ENCODE peak calls at places on chromosome 3, in seven cellular contexts. N, R, M, L, Z, J and T are unnamed samples.

GRCh38 chr3:48002787-48003186 is 13.4 kb downstream of the MAP4 start:
- DNase-seq in L (no peak), M (no peak), R (no peak), Z (no peak), N (no peak), J (no peak), T (no peak)

GRCh38 chr3:12838179-12838965 is 3.0 kb downstream of the RPL32 start:
- DNase-seq in J (no peak), R (no peak), L (no peak), M (no peak), N (no peak), Z (no peak), T (no peak)

GRCh38 chr3:39528844-39529243 is 61.4 kb downstream of the MOBP start:
- DNase-seq in J (no peak), Z (no peak), R (no peak), N (no peak), M (no peak), L (no peak), T (no peak)

GRCh38 chr3:134205426-134205825 is 45.2 kb downstream of the RYK start:
- DNase-seq in Z (no peak), N (no peak), J (no peak), R (no peak), M (no peak), L (no peak), T (no peak)

GRCh38 chr3:115655761-115656282 is 32.5 kb downstream of the GAP43 start:
- DNase-seq in Z (no peak), N (no peak), J (no peak), M (no peak), L (no peak), R (no peak), T (no peak)

GRCh38 chr3:69020424-69020823 is 6.9 kb upstream of the EOGT start:
- DNase-seq in Z (no peak), L (no peak), R (no peak), M (no peak), N (no peak), J (no peak), T (no peak)

GRCh38 chr3:179973024-179973423 is 63.7 kb downstream of the PEX5L start:
- DNase-seq in L (no peak), M (no peak), R (no peak), Z (no peak), J (no peak), N (no peak), T (no peak)

GRCh38 chr3:81545572-81545971 is 215.9 kb downstream of the GBE1 start:
- DNase-seq in R (no peak), N (no peak), Z (no peak), L (no peak), J (no peak), M (no peak), T (no peak)

GRCh38 chr3:142028174-142028833 is 121.0 kb downstream of the TFDP2 start:
- DNase-seq in N (no peak), J (peak; percentile 10), M (no peak), Z (no peak), L (peak; percentile 34), R (no peak), T (peak; percentile 72)

GRCh38 chr3:103791786-103792515 is 1357.1 kb downstream of the ZPLD1 start:
- DNase-seq in Z (no peak), L (no peak), M (no peak), J (no peak), N (no peak), R (no peak), T (no peak)

GRCh38 chr3:70090322-70090913 is 90.9 kb downstream of the SAMMSON start:
- DNase-seq in R (no peak), M (no peak), L (no peak), J (no peak), N (no peak), Z (no peak), T (no peak)

GRCh38 chr3:43211681-43212080 is 74.7 kb upstream of the SNRK start:
- DNase-seq in M (no peak), Z (no peak), R (no peak), L (no peak), J (no peak), N (no peak), T (no peak)

GRCh38 chr3:171461087-171461917 is 1.1 kb upstream of the TNIK start:
- DNase-seq in Z (no peak), J (peak; percentile 86), M (no peak), L (peak; percentile 42), N (no peak), R (no peak), T (no peak)

GRCh38 chr3:138442433-138442832 is 8.0 kb downstream of the ESYT3 start:
- DNase-seq in R (no peak), Z (no peak), N (no peak), L (no peak), M (no peak), J (no peak), T (no peak)

GRCh38 chr3:18122264-18122663 is 302.9 kb downstream of the SATB1 start:
- DNase-seq in R (no peak), M (no peak), Z (no peak), L (no peak), J (no peak), N (no peak), T (no peak)

GRCh38 chr3:102332205-102332604 is 102.6 kb upstream of the ZPLD1 start:
- DNase-seq in J (no peak), M (no peak), N (no peak), Z (no peak), L (no peak), R (no peak), T (no peak)

GRCh38 chr3:13662238-13662847 is 113.4 kb downstream of the FBLN2 start:
- DNase-seq in J (no peak), N (no peak), M (no peak), Z (no peak), L (no peak), R (no peak), T (no peak)

GRCh38 chr3:140186421-140186920 is 251.5 kb downstream of the CLSTN2 start:
- DNase-seq in L (peak; percentile 49), Z (no peak), N (no peak), M (no peak), R (no peak), J (peak; percentile 68), T (no peak)

GRCh38 chr3:110430146-110430545 is 641.5 kb upstream of the NECTIN3 start:
- DNase-seq in R (no peak), J (no peak), Z (no peak), L (no peak), M (no peak), N (no peak), T (no peak)

GRCh38 chr3:25493246-25493645 is 65.2 kb downstream of the RARB start:
- DNase-seq in R (no peak), M (no peak), N (no peak), L (no peak), Z (no peak), J (no peak), T (no peak)

GRCh38 chr3:44065741-44066140 is 175.9 kb upstream of the TOPAZ1 start:
- DNase-seq in R (no peak), J (no peak), N (no peak), Z (no peak), L (no peak), M (peak; percentile 13), T (no peak)

GRCh38 chr3:37093481-37093880 is 80.9 kb downstream of the LRRFIP2 start:
- DNase-seq in J (no peak), Z (no peak), L (no peak), R (no peak), N (no peak), M (no peak), T (no peak)

GRCh38 chr3:57935539-57935938 is 72.7 kb upstream of the FLNB start:
- DNase-seq in M (no peak), N (no peak), J (no peak), Z (no peak), L (no peak), R (no peak), T (no peak)

GRCh38 chr3:186464424-186465093 is 79.6 kb downstream of the CRYGS start:
- DNase-seq in M (no peak), J (no peak), N (no peak), L (no peak), Z (no peak), R (no peak), T (no peak)

GRCh38 chr3:173410836-173411235 is 13.3 kb downstream of the NLGN1 start:
- DNase-seq in Z (no peak), M (no peak), R (peak; percentile 2), J (peak; percentile 65), N (no peak), L (no peak), T (no peak)

GRCh38 chr3:194986208-194987043 is 284.5 kb downstream of the XXYLT1 start:
- DNase-seq in J (no peak), R (peak; percentile 17), Z (no peak), L (no peak), M (no peak), N (no peak), T (no peak)

GRCh38 chr3:13621381-13622221 is 72.7 kb downstream of the FBLN2 start:
- DNase-seq in L (no peak), N (no peak), Z (no peak), M (no peak), R (no peak), J (no peak), T (no peak)

GRCh38 chr3:10762611-10763247 is 53.3 kb upstream of the SLC6A11 start:
- DNase-seq in N (no peak), R (no peak), Z (no peak), L (no peak), J (no peak), M (no peak), T (no peak)